ENCODE peak calls at places on chromosomes 12 and 14, in ten cellular contexts. P is HL-60, I is dorsolateral prefrontal cortex, G is NCI-H526 treated with DMSO at 0.1 percent for 48 hours, A is NCI-H1694, K is NAMALWA, Z is activated T-helper 1 cell treated with Interleukin-2 at 50 U/mL for 16 hours, T is SIG-M5, W is SK-N-SH, C is midbrain. Q is an unnamed sample.

GRCh38 chr12:12482150-12482761 is 80.4 kb downstream of the DUSP16 start:
- DNase-seq in P (no peak), I (no peak), G (no peak), A (no peak), K (no peak), Z (no peak), T (no peak), W (no peak), C (no peak), Q (no peak)

GRCh38 chr12:131137836-131138637 is 184.3 kb downstream of the ADGRD1 start:
- DNase-seq in P (no peak), I (peak), G (peak), A (no peak), K (no peak), Z (no peak), T (no peak), W (peak), C (no peak), Q (no peak)

GRCh38 chr14:56962431-56962830 is 152.2 kb upstream of the OTX2 start:
- DNase-seq in P (no peak), I (no peak), G (no peak), A (no peak), K (no peak), Z (no peak), T (no peak), W (no peak), C (no peak), Q (no peak)

GRCh38 chr12:94589591-94590001 is 60.8 kb downstream of the TMCC3 start:
- DNase-seq in P (no peak), I (no peak), G (no peak), A (no peak), K (no peak), Z (no peak), T (no peak), W (no peak), C (no peak), Q (no peak)

GRCh38 chr12:62834971-62835547 is 99.9 kb downstream of the PPM1H start:
- DNase-seq in P (no peak), I (no peak), G (no peak), A (no peak), K (no peak), Z (no peak), T (no peak), W (no peak), C (no peak), Q (peak)

GRCh38 chr14:76773188-76773885 is 12.1 kb downstream of the VASH1 start:
- DNase-seq in P (peak), I (no peak), G (no peak), A (no peak), K (no peak), Z (no peak), T (peak), W (peak), C (no peak), Q (no peak)

GRCh38 chr12:130715996-130716917 is at the start of gene RIMBP2:
- DNase-seq in P (no peak), I (peak), G (peak), A (peak), K (no peak), Z (no peak), T (no peak), W (peak), C (no peak), Q (peak)

GRCh38 chr12:46154221-46154975 is 114.4 kb downstream of the SLC38A1 start:
- DNase-seq in P (no peak), I (no peak), G (no peak), A (no peak), K (no peak), Z (no peak), T (no peak), W (no peak), C (no peak), Q (no peak)

Q was measured in G401.